ENCODE peak calls at places on chromosomes 12 and 14, in six cellular contexts. A is thyroid gland, L is brain microvascular endothelial cell, J is AG04450, Z is nephron progenitor cell, I is BE2C. H is an unnamed sample.
A peak's percentile ranks its signal among the peaks of the same experiment; 100 is the strongest.

GRCh38 chr14:32472512-32473472 is 143.7 kb downstream of the AKAP6 start:
- DNase-seq in L (peak; percentile 63), Z (no peak), I (no peak), A (no peak), J (peak; percentile 52), H (peak; percentile 90)

GRCh38 chr14:56170028-56170427 is 51.8 kb downstream of the PELI2 start:
- DNase-seq in Z (no peak), J (no peak), A (no peak), L (no peak), I (no peak), H (no peak)

GRCh38 chr12:30794591-30795409 is 40.0 kb upstream of the CAPRIN2 start:
- DNase-seq in Z (no peak), I (no peak), L (peak; percentile 95), A (no peak), J (no peak), H (no peak)

GRCh38 chr14:53929871-53930685 is 26.5 kb downstream of the BMP4 start:
- DNase-seq in A (peak; percentile 57), Z (peak; percentile 35), I (peak; percentile 36), J (no peak), L (no peak), H (no peak)

GRCh38 chr12:110699591-110700445 is 10.9 kb upstream of the HVCN1 start:
- DNase-seq in J (no peak), Z (no peak), L (no peak), A (no peak), I (peak; percentile 69), H (no peak)

GRCh38 chr14:92897922-92898599 is 24.9 kb upstream of the CHGA start:
- DNase-seq in I (no peak), L (no peak), A (no peak), J (no peak), Z (no peak), H (no peak)

GRCh38 chr12:91316825-91317224 is 134.2 kb upstream of the DCN start:
- DNase-seq in A (no peak), I (no peak), L (no peak), Z (no peak), J (peak; percentile 38), H (no peak)

GRCh38 chr12:57888407-57889157 is 42.1 kb upstream of the CTDSP2 start:
- DNase-seq in Z (no peak), A (no peak), I (no peak), J (no peak), L (peak; percentile 30), H (no peak)

GRCh38 chr14:68403191-68403781 is 389.6 kb downstream of the ZFP36L1 start:
- DNase-seq in I (no peak), L (no peak), Z (no peak), J (no peak), A (no peak), H (peak; percentile 26)

GRCh38 chr12:82055391-82055790 is 296.2 kb upstream of the PPFIA2 start:
- DNase-seq in A (no peak), L (no peak), I (no peak), J (no peak), Z (no peak), H (no peak)

GRCh38 chr12:14928946-14929345 is 9.4 kb downstream of the ERP27 start:
- DNase-seq in L (no peak), I (no peak), A (peak; percentile 64), J (no peak), Z (no peak), H (no peak)

GRCh38 chr14:89576960-89577359 is 159.9 kb upstream of the FOXN3 start:
- DNase-seq in Z (peak; percentile 8), J (no peak), I (no peak), A (no peak), L (no peak), H (no peak)

GRCh38 chr14:76920572-76921175 is 94.5 kb downstream of the LRRC74A start:
- DNase-seq in L (no peak), I (peak; percentile 97), Z (peak; percentile 52), J (no peak), A (no peak), H (no peak)

GRCh38 chr12:56766535-56766934 is 3.4 kb downstream of the HSD17B6 start:
- DNase-seq in Z (no peak), L (no peak), I (no peak), J (no peak), A (no peak), H (no peak)

GRCh38 chr12:3242199-3242863 is 165.2 kb downstream of the TSPAN9 start:
- DNase-seq in A (no peak), L (no peak), J (no peak), I (no peak), Z (no peak), H (no peak)

DNA sequence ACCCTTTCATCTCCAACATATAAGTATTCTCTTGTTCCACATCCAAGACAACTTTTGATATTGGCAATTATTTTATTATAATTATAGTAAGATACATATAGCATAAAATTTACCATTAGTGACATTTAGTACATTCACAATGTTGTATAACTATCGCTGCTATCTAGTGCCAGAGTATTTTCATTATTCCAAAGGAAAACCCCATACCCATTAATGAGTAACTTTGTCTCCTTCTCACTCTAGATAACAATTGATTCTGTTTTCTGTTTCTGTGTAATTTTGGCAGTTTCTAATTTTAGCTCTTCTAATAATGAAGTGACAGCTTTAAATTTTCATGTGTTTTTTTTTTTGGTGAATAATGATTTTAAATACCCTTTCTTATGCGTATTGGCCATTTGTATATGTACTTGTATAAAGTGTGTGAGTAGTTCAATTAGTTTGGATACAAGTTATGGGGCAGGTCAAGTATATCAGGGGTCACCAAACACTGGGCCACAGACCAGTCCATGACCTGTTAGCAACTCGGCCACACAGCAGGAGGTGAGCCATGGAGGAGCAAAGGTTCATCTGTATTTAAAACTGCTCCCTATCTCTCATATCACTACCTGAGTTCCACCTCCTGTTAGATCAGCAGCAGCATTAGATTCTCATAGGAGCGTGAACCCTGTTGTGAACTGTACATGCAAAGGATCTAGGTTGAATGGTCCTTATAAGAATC is 97.2 kb upstream of the SYT1 start:
- DNase-seq in Z (no peak), I (no peak), A (no peak), J (no peak), L (no peak), H (no peak)
- TF ChIP-seq CTCF in Z (no peak), I (no peak), A (no peak), J (no peak), L (no peak), H (no peak)

GRCh38 chr12:50283230-50283923 is at the start of gene LIMA1:
- DNase-seq in I (peak; percentile 92), L (peak; percentile 79), A (peak; percentile 96), J (peak; percentile 55), Z (peak; percentile 90), H (peak; percentile 49)
- TF ChIP-seq CTCF in I (no peak), L (no peak), A (no peak), J (peak; percentile 65), Z (no peak), H (no peak)

GRCh38 chr12:46402451-46402850 is 29.9 kb upstream of the SLC38A2 start:
- DNase-seq in A (no peak), J (no peak), I (no peak), L (no peak), Z (no peak), H (peak; percentile 57)

GRCh38 chr12:46402861-46403731 is 30.5 kb upstream of the SLC38A2 start:
- DNase-seq in A (no peak), L (no peak), J (no peak), Z (no peak), I (no peak), H (no peak)

GRCh38 chr12:46403732-46404097 is 31.1 kb upstream of the SLC38A2 start:
- DNase-seq in J (no peak), A (no peak), Z (no peak), I (no peak), L (no peak), H (no peak)

GRCh38 chr12:46400406-46400805 is 27.8 kb upstream of the SLC38A2 start:
- DNase-seq in A (no peak), J (no peak), Z (no peak), L (no peak), I (no peak), H (no peak)

DNA sequence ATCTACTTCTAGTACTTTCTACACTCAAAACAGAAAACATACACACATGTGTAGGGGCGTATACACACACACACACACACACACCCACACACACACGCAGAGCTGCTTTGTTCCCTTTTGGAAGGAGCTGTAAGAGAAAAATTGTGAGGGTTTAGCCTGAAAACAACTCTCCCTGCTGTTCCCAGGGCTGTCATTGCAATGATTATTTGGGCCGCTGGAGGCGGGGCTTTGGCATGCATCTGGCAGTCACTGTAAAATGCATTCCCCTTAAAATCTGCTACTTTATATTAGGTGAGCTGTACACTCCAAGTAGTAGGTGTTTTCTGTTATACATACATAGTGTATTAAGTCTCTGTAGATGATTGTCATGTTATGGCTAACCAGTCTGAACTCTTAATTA is 29.1 kb upstream of the SLC38A2 start:
- DNase-seq in A (no peak), Z (no peak), L (peak; percentile 38), J (no peak), I (peak; percentile 30), H (no peak)
- TF ChIP-seq CTCF in A (no peak), Z (no peak), L (peak; percentile 49), J (peak; percentile 53), I (peak; percentile 24), H (peak; percentile 9)

GRCh38 chr14:100827140-100827517 is 1.2 kb downstream of the MEG3 start:
- DNase-seq in Z (no peak), J (no peak), L (no peak), A (no peak), I (no peak), H (no peak)
- TF ChIP-seq CTCF in Z (no peak), J (peak; percentile 53), L (peak; percentile 64), A (peak; percentile 22), I (peak; percentile 47), H (peak; percentile 44)

GRCh38 chr14:61456720-61457119 is 135.3 kb downstream of the PRKCH start:
- DNase-seq in Z (peak; percentile 81), J (no peak), A (peak; percentile 84), I (peak; percentile 91), L (peak; percentile 86), H (no peak)
- TF ChIP-seq CTCF in Z (peak; percentile 85), J (peak; percentile 88), A (peak; percentile 91), I (peak; percentile 97), L (peak; percentile 87), H (peak; percentile 89)

GRCh38 chr14:105199093-105199492 is 18.0 kb upstream of the NUDT14 start:
- DNase-seq in J (no peak), L (peak; percentile 37), I (no peak), Z (no peak), A (no peak), H (no peak)

GRCh38 chr14:105200074-105200473 is 19.0 kb upstream of the NUDT14 start:
- DNase-seq in A (no peak), J (no peak), L (no peak), Z (no peak), I (no peak), H (no peak)

GRCh38 chr14:105200641-105201040 is 19.5 kb upstream of the NUDT14 start:
- DNase-seq in J (no peak), I (no peak), A (no peak), L (no peak), Z (no peak), H (no peak)

GRCh38 chr14:105197274-105197673 is 16.2 kb upstream of the NUDT14 start:
- DNase-seq in L (no peak), A (peak; percentile 41), Z (no peak), I (no peak), J (no peak), H (no peak)

DNA sequence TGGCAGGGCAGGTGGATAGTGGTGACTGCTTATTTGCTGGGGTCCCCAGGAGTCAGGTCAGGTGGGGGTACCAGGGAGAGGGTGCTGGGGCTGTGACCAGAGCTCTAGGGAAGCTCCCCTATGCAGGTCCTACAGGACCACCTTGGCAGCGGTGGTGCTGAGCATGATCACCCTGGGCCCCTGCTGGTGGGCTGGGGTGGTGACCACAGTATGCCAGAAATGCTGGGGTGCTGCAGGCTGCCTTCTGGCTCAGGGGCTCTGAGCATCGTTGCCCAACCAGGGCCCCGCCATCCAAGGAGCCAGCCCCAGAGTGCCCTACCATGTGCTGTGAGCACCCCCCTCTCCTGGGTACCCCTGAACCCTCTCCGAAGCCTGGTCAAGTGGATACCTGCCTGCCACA is 17.5 kb upstream of the NUDT14 start:
- DNase-seq in L (no peak), I (no peak), J (no peak), A (no peak), Z (no peak), H (no peak)
- TF ChIP-seq CTCF in L (peak; percentile 40), I (peak; percentile 25), J (peak; percentile 25), A (no peak), Z (no peak), H (peak; percentile 24)